ENCODE peak calls at places on chromosomes 7 and 10, in nine cellular contexts. P is fibroblast of pulmonary artery, W is neural crest cell, L is Peyer's patch, K is foreskin fibroblast, V is keratinocyte, S is A549, N is OCI-LY7, G is K562. Q is an unnamed sample.
A peak's percentile ranks its signal among the peaks of the same experiment; 100 is the strongest.

GRCh38 chr7:92875719-92876118 is 39.3 kb upstream of the CDK6 start:
- DNase-seq in S (no peak), K (no peak), G (no peak), V (peak; percentile 68), N (no peak), L (no peak), W (no peak), P (peak; percentile 25), Q (no peak)

GRCh38 chr7:115300228-115300870 is 378.5 kb downstream of the MDFIC start:
- DNase-seq in G (no peak), W (no peak), L (no peak), S (peak; percentile 3), V (no peak), P (peak; percentile 56), N (no peak), K (peak; percentile 74), Q (no peak)

GRCh38 chr10:5481121-5481520 is 18.2 kb downstream of the CALML5 start:
- DNase-seq in G (no peak), V (no peak), K (no peak), S (no peak), L (peak; percentile 24), P (no peak), N (no peak), W (no peak), Q (no peak)

GRCh38 chr7:30825215-30825720 is 54.1 kb downstream of the MINDY4 start:
- DNase-seq in N (no peak), V (no peak), S (no peak), W (no peak), P (no peak), K (no peak), G (no peak), L (no peak), Q (no peak)

GRCh38 chr10:121054876-121055275 is 203.7 kb downstream of the WDR11 start:
- DNase-seq in N (no peak), S (no peak), V (no peak), K (no peak), G (no peak), W (no peak), L (no peak), P (no peak), Q (no peak)

GRCh38 chr7:156875766-156876165 is 17.2 kb downstream of the LMBR1 start:
- DNase-seq in L (no peak), V (no peak), N (no peak), G (no peak), W (no peak), S (no peak), K (no peak), P (no peak), Q (no peak)

GRCh38 chr10:88433551-88434186 is 149.4 kb downstream of the RNLS start:
- DNase-seq in K (no peak), V (no peak), P (peak; percentile 22), L (no peak), W (no peak), G (no peak), S (no peak), N (no peak), Q (no peak)

GRCh38 chr7:46603780-46604725 is 683.0 kb upstream of the IGFBP3 start:
- DNase-seq in V (no peak), W (no peak), K (peak; percentile 92), N (no peak), S (no peak), P (peak; percentile 89), L (peak; percentile 80), G (no peak), Q (no peak)

GRCh38 chr10:9895406-9895805 is 1122.3 kb upstream of the CELF2 start:
- DNase-seq in L (no peak), S (no peak), K (no peak), P (no peak), N (no peak), W (no peak), V (no peak), G (no peak), Q (no peak)

GRCh38 chr7:130865408-130866236 is 131.6 kb upstream of the KLF14 start:
- DNase-seq in V (no peak), W (peak; percentile 35), S (no peak), P (peak; percentile 63), K (peak; percentile 70), N (peak; percentile 13), G (no peak), L (no peak), Q (peak; percentile 24)

GRCh38 chr10:114779803-114780609 is 41.6 kb upstream of the FHIP2A start:
- DNase-seq in S (peak; percentile 40), G (no peak), V (peak; percentile 32), K (peak; percentile 90), N (no peak), W (no peak), P (peak; percentile 84), L (no peak), Q (no peak)

GRCh38 chr10:98215378-98215777 is 52.6 kb downstream of the LOXL4 start:
- DNase-seq in W (no peak), G (no peak), P (no peak), N (no peak), K (no peak), L (no peak), V (no peak), S (no peak), Q (no peak)

GRCh38 chr7:74013539-74014272 is 14.3 kb upstream of the ELN start:
- DNase-seq in L (no peak), N (no peak), G (no peak), W (no peak), S (no peak), P (no peak), K (no peak), V (no peak), Q (no peak)

GRCh38 chr10:106929291-106929925 is 235.1 kb downstream of the SORCS1 start:
- DNase-seq in L (no peak), N (no peak), G (no peak), K (no peak), W (no peak), P (no peak), V (no peak), S (no peak), Q (no peak)

GRCh38 chr10:90136731-90137316 is 435.4 kb downstream of the KIF20B start:
- DNase-seq in N (peak; percentile 47), G (no peak), K (peak; percentile 20), P (peak; percentile 31), W (peak; percentile 2), L (no peak), S (no peak), V (no peak), Q (no peak)

GRCh38 chr10:90133606-90134005 is 432.2 kb downstream of the KIF20B start:
- DNase-seq in L (no peak), G (no peak), K (no peak), N (no peak), V (no peak), W (no peak), P (no peak), S (no peak), Q (no peak)

GRCh38 chr10:90138844-90139243 is 437.5 kb downstream of the KIF20B start:
- DNase-seq in L (no peak), S (no peak), W (no peak), G (no peak), N (peak; percentile 47), P (peak; percentile 38), V (no peak), K (peak; percentile 49), Q (no peak)
- TF ChIP-seq CTCF in L (no peak), S (peak; percentile 25), W (peak; percentile 47), G (no peak), N (peak; percentile 78), P (peak; percentile 55), V (peak; percentile 43), K (peak; percentile 30), Q (peak; percentile 79)

DNA sequence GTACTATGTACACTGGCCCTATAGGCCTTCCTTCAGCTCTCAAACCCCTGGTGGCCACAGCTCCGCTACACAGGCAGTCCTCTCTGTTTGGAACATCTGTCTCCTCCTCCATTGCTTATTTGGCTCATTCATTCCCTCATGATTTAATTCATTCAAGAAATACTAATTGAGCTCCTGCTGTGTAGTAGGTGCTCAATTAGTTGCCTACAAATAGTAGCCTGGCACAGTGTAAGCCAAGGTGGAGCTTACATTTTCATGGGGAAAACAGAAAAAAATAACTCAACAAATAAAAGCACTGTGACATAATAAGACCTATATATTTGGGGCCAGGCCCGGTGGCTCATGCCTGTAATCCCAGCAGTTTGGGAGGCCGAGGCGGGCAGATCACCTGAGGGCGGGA is 3.4 kb upstream of the FIS1 start:
- DNase-seq in W (no peak), N (no peak), G (peak; percentile 13), K (no peak), L (no peak), V (no peak), S (no peak), P (no peak), Q (no peak)
- TF ChIP-seq CTCF in W (no peak), N (no peak), G (no peak), K (no peak), L (no peak), V (no peak), S (no peak), P (no peak), Q (no peak)

DNA sequence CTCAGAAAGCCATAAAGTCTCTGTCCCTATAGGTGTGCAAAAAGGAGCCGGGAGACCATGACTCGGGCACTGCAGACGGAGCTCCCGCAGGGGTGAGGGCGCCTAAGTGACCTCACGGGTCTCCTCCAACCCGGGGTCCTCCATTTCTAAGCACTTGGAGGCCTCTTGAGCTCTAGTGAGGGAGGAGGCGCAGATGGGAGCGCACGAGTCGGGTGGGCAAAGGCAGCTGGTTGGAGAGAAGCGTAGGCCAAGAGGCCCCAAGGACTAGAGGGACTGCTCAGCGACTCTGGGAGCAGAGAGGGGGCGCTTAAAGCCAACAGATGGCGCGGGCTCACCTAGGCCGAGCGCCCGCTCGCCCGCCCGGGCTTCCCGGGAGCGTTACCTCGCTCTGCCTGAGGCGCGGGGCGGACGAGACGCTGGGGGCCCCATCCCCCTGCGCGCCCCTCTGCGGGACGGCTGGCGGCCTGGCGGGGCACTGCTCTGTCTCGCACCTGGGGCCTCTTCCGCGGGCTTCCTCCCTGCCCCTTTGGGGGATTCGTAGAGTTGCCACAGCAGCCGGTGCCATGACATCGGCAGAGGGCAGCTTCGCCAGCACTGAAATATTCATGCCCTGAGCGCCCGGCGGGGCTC is 521 bp upstream of the CDH23 start:
- DNase-seq in G (peak; percentile 57), S (peak; percentile 75), W (peak; percentile 35), N (no peak), P (peak; percentile 3), K (peak; percentile 19), V (no peak), L (peak; percentile 63), Q (peak; percentile 62)
- TF ChIP-seq CTCF in G (peak; percentile 62), S (peak; percentile 77), W (peak; percentile 58), N (peak; percentile 35), P (no peak), K (no peak), V (peak; percentile 25), L (peak; percentile 42), Q (no peak)

DNA sequence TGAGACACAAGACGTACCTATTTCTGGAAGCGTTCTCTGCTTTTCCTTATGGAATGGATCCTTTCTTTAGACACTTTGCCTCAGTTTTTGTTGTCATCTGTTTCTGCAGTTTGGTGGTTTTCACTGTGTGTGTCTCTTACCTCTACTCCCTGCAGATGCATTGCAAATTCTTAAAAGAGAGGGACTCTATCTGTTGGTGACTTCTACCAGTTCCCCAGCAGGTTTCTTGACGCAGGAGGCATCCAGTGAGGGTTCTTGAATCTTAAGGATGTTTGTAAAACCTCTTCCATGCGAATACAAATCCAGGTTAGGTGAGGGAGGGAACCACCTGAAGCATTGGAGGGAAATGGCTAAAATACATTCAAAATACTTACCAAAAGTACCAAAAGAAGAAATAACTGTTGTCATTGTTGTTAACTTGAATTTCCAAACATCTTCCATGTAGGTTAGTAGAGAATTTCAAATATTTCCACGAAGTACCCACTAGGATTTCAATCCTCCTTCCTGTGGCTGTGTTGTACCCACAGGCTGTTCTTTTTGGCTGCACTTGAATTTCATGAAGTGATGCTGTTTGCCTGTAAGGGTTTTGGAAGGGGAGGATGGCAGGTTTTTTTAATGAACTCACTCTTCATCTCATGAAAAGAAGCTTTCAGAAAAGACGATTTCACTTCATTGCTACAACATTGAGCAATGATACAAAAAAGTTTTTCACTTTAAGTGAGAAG is 32.2 kb downstream of the PLXDC2 start:
- DNase-seq in V (no peak), L (no peak), G (no peak), N (no peak), W (no peak), S (no peak), P (no peak), K (no peak), Q (no peak)
- TF ChIP-seq CTCF in V (no peak), L (no peak), G (no peak), N (no peak), W (no peak), S (no peak), P (no peak), K (no peak), Q (no peak)

Q was measured in endothelial cell.